ENCODE peak calls at places on chromosome 15, in seven cellular contexts. Z, M, V, T, S, G and P are unnamed samples.

GRCh38 chr15:72907733-72908132 is 124.2 kb upstream of the ADPGK start:
- DNase-seq in T (no peak), V (no peak), M (no peak), S (peak), G (no peak), Z (no peak), P (no peak)

GRCh38 chr15:41263891-41264351 is 32.9 kb downstream of the CHP1 start:
- DNase-seq in V (peak), G (no peak), M (no peak), S (no peak), Z (peak), T (peak), P (peak)

GRCh38 chr15:66936115-66936863 is 129.1 kb upstream of the SMAD3 start:
- DNase-seq in Z (peak), T (no peak), M (no peak), G (no peak), S (peak), V (no peak), P (no peak)

GRCh38 chr15:33278816-33279612 is 31.8 kb upstream of the RYR3 start:
- DNase-seq in Z (peak), G (peak), S (peak), T (peak), V (peak), M (no peak), P (no peak)

GRCh38 chr15:31278544-31279220 is 48.0 kb upstream of the KLF13 start:
- DNase-seq in M (peak), Z (no peak), S (no peak), V (no peak), G (no peak), T (no peak), P (no peak)

GRCh38 chr15:73081321-73081958 is 29.2 kb downstream of the NEO1 start:
- DNase-seq in G (peak), T (peak), Z (peak), M (no peak), V (no peak), S (peak), P (peak)

GRCh38 chr15:56886450-56886856 is 32.0 kb upstream of the TCF12 start:
- DNase-seq in G (peak), S (no peak), Z (peak), V (no peak), T (no peak), M (no peak), P (no peak)

GRCh38 chr15:39591896-39592315 is 11.0 kb downstream of the THBS1 start:
- DNase-seq in T (no peak), Z (peak), G (no peak), S (peak), M (no peak), V (no peak), P (no peak)

GRCh38 chr15:79329186-79329611 is 18.3 kb downstream of the TMED3 start:
- DNase-seq in V (no peak), G (peak), Z (peak), M (no peak), T (peak), S (peak), P (no peak)

GRCh38 chr15:74783072-74783807 is 1.4 kb downstream of the CSK start:
- DNase-seq in Z (peak), G (peak), T (no peak), S (peak), M (no peak), V (no peak), P (no peak)

GRCh38 chr15:38885001-38885400 is 320.4 kb upstream of the RASGRP1 start:
- DNase-seq in V (no peak), G (peak), T (no peak), M (no peak), Z (peak), S (peak), P (no peak)

GRCh38 chr15:50051811-50052419 is 67.1 kb downstream of the ATP8B4 start:
- DNase-seq in M (no peak), S (peak), T (peak), V (peak), Z (peak), G (peak), P (peak)

GRCh38 chr15:49042165-49042564 is 4.1 kb downstream of the SECISBP2L start:
- DNase-seq in S (no peak), V (no peak), T (no peak), M (no peak), Z (no peak), G (no peak), P (no peak)

GRCh38 chr15:23035964-23036566 is 3.3 kb downstream of the TUBGCP5 start:
- DNase-seq in M (peak), G (peak), T (peak), S (peak), Z (peak), V (peak), P (peak)

GRCh38 chr15:74869726-74870407 is 3.3 kb downstream of the SCAMP2 start:
- DNase-seq in V (no peak), S (peak), T (no peak), Z (peak), M (no peak), G (peak), P (no peak)

GRCh38 chr15:75043509-75044257 is 20.3 kb downstream of the PPCDC start:
- DNase-seq in Z (peak), V (no peak), T (no peak), S (peak), M (no peak), G (peak), P (no peak)

GRCh38 chr15:93929375-93930094 is 301.8 kb upstream of the MCTP2 start:
- DNase-seq in M (no peak), G (no peak), V (peak), S (peak), T (peak), Z (peak), P (no peak)

GRCh38 chr15:41970456-41970855 is 1.9 kb downstream of the EHD4 start:
- DNase-seq in T (no peak), Z (no peak), V (no peak), M (no peak), G (no peak), S (no peak), P (no peak)

GRCh38 chr15:79943820-79944219 is 27.2 kb downstream of the BCL2A1 start:
- DNase-seq in V (no peak), S (peak), T (no peak), G (no peak), Z (peak), M (no peak), P (no peak)

GRCh38 chr15:95162967-95163531 is 931.7 kb downstream of the MCTP2 start:
- DNase-seq in G (no peak), V (no peak), Z (peak), S (peak), M (no peak), T (no peak), P (no peak)

GRCh38 chr15:41513282-41514227 is at the start of gene LTK:
- DNase-seq in M (peak), S (peak), G (no peak), T (peak), V (peak), Z (no peak), P (peak)

GRCh38 chr15:75725021-75725718 is 12.5 kb upstream of the CSPG4 start:
- DNase-seq in Z (no peak), V (no peak), T (no peak), M (no peak), S (no peak), G (no peak), P (no peak)

GRCh38 chr15:33994005-33994615 is 25.8 kb downstream of the CHRM5 start:
- DNase-seq in T (peak), V (peak), Z (peak), G (peak), M (peak), S (peak), P (peak)

GRCh38 chr15:74302821-74303359 is 64.6 kb downstream of the CYP11A1 start:
- DNase-seq in M (peak), T (peak), V (peak), G (peak), S (no peak), Z (no peak), P (no peak)

GRCh38 chr15:40150163-40150925 is 10.5 kb upstream of the BUB1B start:
- DNase-seq in T (no peak), G (peak), V (no peak), M (no peak), Z (peak), S (peak), P (no peak)

GRCh38 chr15:77013786-77014136 is 18.8 kb downstream of the PSTPIP1 start:
- DNase-seq in T (peak), V (no peak), M (no peak), Z (no peak), S (no peak), G (no peak), P (no peak)

GRCh38 chr15:61206767-61207166 is 22.3 kb downstream of the RORA start:
- DNase-seq in G (no peak), T (peak), V (no peak), Z (no peak), M (no peak), S (no peak), P (no peak)

GRCh38 chr15:83194527-83194926 is 13.1 kb downstream of the HDGFL3 start:
- DNase-seq in S (no peak), V (no peak), T (peak), G (no peak), M (no peak), Z (no peak), P (no peak)

GRCh38 chr15:83199288-83199687 is 8.3 kb downstream of the HDGFL3 start:
- DNase-seq in M (no peak), Z (no peak), T (no peak), S (no peak), V (no peak), G (no peak), P (no peak)

GRCh38 chr15:83200162-83200561 is 7.5 kb downstream of the HDGFL3 start:
- DNase-seq in G (peak), S (peak), T (no peak), V (no peak), M (no peak), Z (peak), P (no peak)

GRCh38 chr15:83200589-83200988 is 7.0 kb downstream of the HDGFL3 start:
- DNase-seq in T (no peak), Z (peak), S (peak), V (no peak), M (no peak), G (no peak), P (no peak)

DNA sequence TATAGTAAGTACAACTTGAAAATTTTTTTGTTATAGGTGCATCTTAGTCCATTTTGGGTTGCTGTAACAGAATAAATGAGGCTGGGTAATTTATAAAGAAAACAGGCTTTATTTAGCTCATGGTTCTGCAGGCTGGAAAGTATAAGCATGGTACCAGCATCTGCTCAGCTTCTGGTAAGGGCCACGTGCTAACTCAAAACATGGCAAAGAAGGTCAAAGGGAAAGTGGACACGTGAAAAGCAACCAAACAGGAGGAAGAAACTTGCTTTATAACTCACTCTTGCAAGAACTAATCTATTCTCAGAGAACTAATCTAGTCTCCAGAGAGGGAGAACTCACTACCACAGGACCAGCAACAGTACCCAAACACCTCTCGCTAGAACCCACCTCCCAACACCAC is 9.1 kb downstream of the HDGFL3 start:
- DNase-seq in T (no peak), G (peak), V (no peak), M (no peak), Z (no peak), S (no peak), P (no peak)
- H4K8ac ChIP-seq in T (no peak), G (no peak), V (no peak), M (no peak), Z (no peak), S (no peak), P (no peak)

GRCh38 chr15:68639926-68640600 is 61.3 kb downstream of the CORO2B start:
- DNase-seq in T (no peak), Z (no peak), G (peak), M (no peak), S (no peak), V (no peak), P (no peak)
- H4K8ac ChIP-seq in T (no peak), Z (peak), G (no peak), M (no peak), S (no peak), V (no peak), P (no peak)

GRCh38 chr15:52019394-52020252 is 604 bp downstream of the MAPK6 start:
- DNase-seq in V (peak), G (peak), T (peak), S (peak), M (peak), Z (peak), P (peak)
- H4K8ac ChIP-seq in V (no peak), G (peak), T (no peak), S (peak), M (peak), Z (peak), P (no peak)

GRCh38 chr15:62571072-62571471 is 406.0 kb upstream of the C2CD4B start:
- DNase-seq in Z (no peak), G (no peak), M (no peak), S (no peak), V (no peak), T (no peak), P (no peak)
- H4K8ac ChIP-seq in Z (no peak), G (no peak), M (no peak), S (no peak), V (no peak), T (no peak), P (no peak)

GRCh38 chr15:36914466-36914865 is 185.9 kb downstream of the MEIS2 start:
- DNase-seq in Z (no peak), S (peak), T (no peak), G (no peak), M (no peak), V (no peak), P (no peak)

GRCh38 chr15:36914962-36915808 is 185.2 kb downstream of the MEIS2 start:
- DNase-seq in G (no peak), S (peak), Z (no peak), T (no peak), V (no peak), M (no peak), P (no peak)

GRCh38 chr15:36912311-36912712 is 188.0 kb downstream of the MEIS2 start:
- DNase-seq in G (no peak), M (no peak), S (peak), V (no peak), Z (peak), T (no peak), P (no peak)

GRCh38 chr15:36921484-36922091 is 178.8 kb downstream of the MEIS2 start:
- DNase-seq in Z (no peak), V (no peak), M (no peak), G (no peak), T (no peak), S (no peak), P (no peak)

GRCh38 chr15:36917411-36918267 is 182.7 kb downstream of the MEIS2 start:
- DNase-seq in Z (no peak), V (no peak), S (no peak), G (peak), M (no peak), T (peak), P (no peak)
- H4K8ac ChIP-seq in Z (no peak), V (no peak), S (no peak), G (no peak), M (no peak), T (no peak), P (no peak)

GRCh38 chr15:58415636-58416035 is 16.2 kb upstream of the LIPC start:
- DNase-seq in T (no peak), M (no peak), S (no peak), V (no peak), Z (no peak), G (no peak), P (no peak)
- H4K8ac ChIP-seq in T (no peak), M (no peak), S (no peak), V (no peak), Z (no peak), G (no peak), P (no peak)